ENCODE peak calls at places on chromosomes 6 and 20, in nine cellular contexts. A is fibroblast of lung; G is Calu3; P is GM13976; S is cardiac muscle cell; M is CD4-positive, alpha-beta T cell; D is lower lobe of right lung; K is colonic mucosa; V is MM.1S. Z is an unnamed sample.

GRCh38 chr6:30615958-30616810 is 859 bp downstream of the PPP1R10 start:
- DNase-seq in A (peak), G (peak), P (no peak), S (peak), M (peak), D (no peak), K (no peak), V (peak), Z (no peak)

GRCh38 chr6:137856138-137856898 is 10.7 kb upstream of the TNFAIP3 start:
- DNase-seq in A (no peak), G (no peak), P (no peak), S (no peak), M (no peak), D (no peak), K (no peak), V (no peak), Z (no peak)

GRCh38 chr20:44450279-44450937 is 25.3 kb upstream of the TTPAL start:
- DNase-seq in A (peak), G (no peak), P (no peak), S (no peak), M (no peak), D (no peak), K (no peak), V (no peak), Z (no peak)

GRCh38 chr6:17935188-17936149 is 52.0 kb downstream of the KIF13A start:
- DNase-seq in A (no peak), G (no peak), P (no peak), S (no peak), M (no peak), D (no peak), K (no peak), V (no peak), Z (no peak)

GRCh38 chr20:58870293-58871014 is 17.9 kb downstream of the GNAS start:
- DNase-seq in A (peak), G (peak), P (peak), S (peak), M (peak), D (peak), K (peak), V (peak), Z (no peak)

GRCh38 chr20:50142812-50143211 is 10.7 kb downstream of the PEDS1 start:
- DNase-seq in A (no peak), G (no peak), P (no peak), S (no peak), M (no peak), D (no peak), K (no peak), V (no peak), Z (no peak)

GRCh38 chr20:56348306-56348695 is 10.5 kb upstream of the FAM210B start:
- DNase-seq in A (no peak), G (peak), P (no peak), S (no peak), M (no peak), D (no peak), K (no peak), V (no peak), Z (no peak)

GRCh38 chr6:111764238-111765182 is 108.7 kb downstream of the FYN start:
- DNase-seq in A (no peak), G (no peak), P (peak), S (peak), M (no peak), D (no peak), K (no peak), V (no peak), Z (no peak)

GRCh38 chr20:16607364-16608264 is 34.4 kb upstream of the KIF16B start:
- DNase-seq in A (no peak), G (no peak), P (no peak), S (no peak), M (no peak), D (no peak), K (peak), V (no peak), Z (no peak)

GRCh38 chr6:15061176-15061575 is 184.7 kb upstream of the JARID2 start:
- DNase-seq in A (no peak), G (no peak), P (no peak), S (no peak), M (no peak), D (no peak), K (no peak), V (no peak), Z (no peak)

GRCh38 chr6:137218473-137218916 is 690 bp downstream of the IFNGR1 start:
- DNase-seq in A (peak), G (no peak), P (peak), S (peak), M (no peak), D (no peak), K (peak), V (peak), Z (no peak)

GRCh38 chr20:19233025-19233794 is 20.8 kb downstream of the SLC24A3 start:
- DNase-seq in A (no peak), G (no peak), P (no peak), S (no peak), M (no peak), D (no peak), K (peak), V (no peak), Z (no peak)

GRCh38 chr6:118770112-118770788 is 118.9 kb upstream of the CEP85L start:
- DNase-seq in A (no peak), G (no peak), P (no peak), S (no peak), M (no peak), D (no peak), K (no peak), V (no peak), Z (no peak)

GRCh38 chr6:99613705-99614429 is 7.2 kb downstream of the PRDM13 start:
- DNase-seq in A (no peak), G (peak), P (peak), S (peak), M (no peak), D (peak), K (no peak), V (peak), Z (no peak)

GRCh38 chr20:60453847-60454246 is 495.6 kb downstream of the CDH26 start:
- DNase-seq in A (no peak), G (no peak), P (no peak), S (peak), M (no peak), D (no peak), K (no peak), V (no peak), Z (no peak)

GRCh38 chr20:19826179-19826914 is 68.3 kb downstream of the RIN2 start:
- DNase-seq in A (no peak), G (no peak), P (no peak), S (no peak), M (no peak), D (no peak), K (peak), V (no peak), Z (no peak)

GRCh38 chr6:155247618-155248017 is 16.2 kb upstream of the CLDN20 start:
- DNase-seq in A (peak), G (no peak), P (no peak), S (no peak), M (no peak), D (no peak), K (no peak), V (no peak), Z (peak)

GRCh38 chr20:18742841-18743240 is 70.7 kb upstream of the SCP2D1 start:
- DNase-seq in A (no peak), G (no peak), P (no peak), S (no peak), M (no peak), D (no peak), K (no peak), V (no peak), Z (no peak)

GRCh38 chr6:5905431-5906339 is 101.0 kb downstream of the NRN1 start:
- DNase-seq in A (peak), G (no peak), P (no peak), S (no peak), M (no peak), D (peak), K (peak), V (no peak), Z (peak)

GRCh38 chr6:148887181-148887580 is 140.4 kb downstream of the UST start:
- DNase-seq in A (peak), G (no peak), P (no peak), S (no peak), M (no peak), D (no peak), K (no peak), V (no peak), Z (no peak)

GRCh38 chr6:143060806-143061596 is at the start of gene AIG1:
- DNase-seq in A (no peak), G (peak), P (no peak), S (no peak), M (peak), D (no peak), K (peak), V (no peak), Z (peak)

GRCh38 chr6:21847712-21848111 is 254.2 kb downstream of the SOX4 start:
- DNase-seq in A (no peak), G (no peak), P (no peak), S (peak), M (no peak), D (no peak), K (no peak), V (no peak), Z (no peak)

GRCh38 chr6:5671162-5671561 is 335.6 kb downstream of the NRN1 start:
- DNase-seq in A (peak), G (no peak), P (peak), S (no peak), M (no peak), D (peak), K (no peak), V (no peak), Z (no peak)

GRCh38 chr20:10074513-10074912 is 39.7 kb downstream of the ANKEF1 start:
- DNase-seq in A (peak), G (peak), P (no peak), S (no peak), M (no peak), D (no peak), K (no peak), V (no peak), Z (peak)

GRCh38 chr6:170424634-170425126 is 118.1 kb downstream of the FAM120B start:
- DNase-seq in A (no peak), G (no peak), P (no peak), S (no peak), M (no peak), D (no peak), K (no peak), V (no peak), Z (no peak)

GRCh38 chr20:6768228-6769185 is 1.0 kb downstream of the BMP2 start:
- DNase-seq in A (peak), G (peak), P (peak), S (peak), M (no peak), D (peak), K (peak), V (no peak), Z (no peak)

GRCh38 chr6:50030350-50030749 is 8.6 kb upstream of the DEFB110 start:
- DNase-seq in A (no peak), G (no peak), P (no peak), S (no peak), M (no peak), D (peak), K (no peak), V (no peak), Z (no peak)

GRCh38 chr6:110287462-110288341 is 70.4 kb downstream of the METTL24 start:
- DNase-seq in A (no peak), G (no peak), P (no peak), S (no peak), M (no peak), D (no peak), K (peak), V (no peak), Z (no peak)

GRCh38 chr6:123636282-123636681 is 468 bp downstream of the TRDN start:
- DNase-seq in A (no peak), G (no peak), P (no peak), S (peak), M (no peak), D (no peak), K (no peak), V (no peak), Z (no peak)

GRCh38 chr20:62860924-62861691 is 514 bp downstream of the TCFL5 start:
- DNase-seq in A (no peak), G (peak), P (no peak), S (peak), M (peak), D (no peak), K (no peak), V (no peak), Z (no peak)

GRCh38 chr6:17015144-17015543 is 86.7 kb upstream of the STMND1 start:
- DNase-seq in A (peak), G (no peak), P (no peak), S (no peak), M (no peak), D (no peak), K (no peak), V (peak), Z (no peak)

GRCh38 chr6:30198166-30199084 is 14.8 kb downstream of the TRIM26 start:
- DNase-seq in A (no peak), G (no peak), P (no peak), S (no peak), M (no peak), D (no peak), K (no peak), V (no peak), Z (no peak)

GRCh38 chr6:155530219-155530834 is 74.7 kb upstream of the NOX3 start:
- DNase-seq in A (peak), G (peak), P (peak), S (peak), M (no peak), D (no peak), K (no peak), V (peak), Z (no peak)

GRCh38 chr6:26022166-26022510 is 59.5 kb downstream of the TRIM38 start:
- DNase-seq in A (peak), G (peak), P (peak), S (peak), M (peak), D (no peak), K (peak), V (peak), Z (no peak)

GRCh38 chr6:26019261-26019845 is 56.8 kb downstream of the TRIM38 start:
- DNase-seq in A (no peak), G (no peak), P (no peak), S (no peak), M (no peak), D (no peak), K (no peak), V (no peak), Z (no peak)

GRCh38 chr6:26021350-26022165 is 59.0 kb downstream of the TRIM38 start:
- DNase-seq in A (peak), G (peak), P (peak), S (peak), M (peak), D (peak), K (peak), V (peak), Z (peak)

GRCh38 chr6:26020983-26021349 is 58.4 kb downstream of the TRIM38 start:
- DNase-seq in A (peak), G (peak), P (no peak), S (peak), M (peak), D (peak), K (peak), V (no peak), Z (no peak)

GRCh38 chr6:26020291-26020982 is 57.8 kb downstream of the TRIM38 start:
- DNase-seq in A (peak), G (peak), P (peak), S (peak), M (peak), D (peak), K (peak), V (peak), Z (peak)
- TF ChIP-seq CTCF in A (no peak), G (no peak), P (no peak), S (no peak), M (no peak), D (no peak), K (no peak), V (no peak), Z (no peak)

DNA sequence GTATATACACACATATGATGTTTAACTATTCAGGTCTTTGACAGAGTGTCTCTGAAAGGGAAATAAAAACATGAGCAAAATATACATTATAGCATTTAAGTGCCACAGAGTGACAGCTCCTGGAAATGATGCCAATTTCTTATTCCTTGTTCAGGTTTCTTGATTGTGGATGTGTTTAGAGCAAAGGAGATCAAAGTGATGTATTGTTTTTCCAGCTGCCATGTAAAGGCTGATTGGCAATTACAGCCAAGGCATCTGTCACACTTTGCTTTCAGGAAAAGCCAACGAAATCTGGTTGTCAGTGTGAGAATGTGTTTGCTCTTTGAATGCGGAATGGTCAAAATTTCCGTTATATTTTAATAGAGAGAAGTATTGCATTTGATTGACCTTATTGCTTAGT is 347.8 kb upstream of the FLRT3 start:
- DNase-seq in A (no peak), G (no peak), P (no peak), S (no peak), M (no peak), D (no peak), K (no peak), V (no peak), Z (no peak)
- TF ChIP-seq CTCF in A (no peak), G (no peak), P (no peak), S (no peak), M (no peak), D (no peak), K (no peak), V (no peak), Z (no peak)

GRCh38 chr20:4949833-4950178 is 51.5 kb downstream of the SLC23A2 start:
- DNase-seq in A (peak), G (no peak), P (peak), S (peak), M (no peak), D (no peak), K (peak), V (peak), Z (no peak)
- TF ChIP-seq CTCF in A (peak), G (no peak), P (peak), S (peak), M (peak), D (peak), K (peak), V (peak), Z (peak)

DNA sequence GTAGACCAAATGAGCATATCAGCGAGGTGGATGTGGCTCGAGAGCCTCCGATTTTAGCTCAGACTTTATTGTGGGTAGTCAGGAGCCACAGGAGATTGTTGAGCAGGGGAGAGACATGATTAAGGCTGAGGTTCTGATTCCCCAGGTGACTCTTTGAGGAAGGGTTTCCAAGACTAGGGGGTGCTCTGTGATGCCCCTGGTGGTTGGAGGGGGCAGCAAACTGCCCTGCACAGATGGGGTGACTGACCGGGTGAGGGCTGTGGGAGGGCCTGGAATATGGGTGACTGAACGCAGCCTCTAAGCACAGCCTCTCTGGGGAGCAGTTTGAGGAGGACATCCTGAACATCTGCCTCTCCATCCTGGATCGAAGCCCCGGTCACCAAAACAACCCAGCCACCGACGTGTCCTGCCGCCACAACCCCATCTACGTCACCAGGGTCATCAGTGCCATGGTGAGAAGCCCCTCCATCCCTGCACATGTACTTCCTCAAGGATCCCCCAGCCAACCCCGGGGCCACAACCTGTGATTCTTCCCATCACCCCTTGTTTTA is 17.0 kb downstream of the TGM6 start:
- DNase-seq in A (no peak), G (no peak), P (no peak), S (no peak), M (no peak), D (no peak), K (no peak), V (no peak), Z (no peak)
- TF ChIP-seq CTCF in A (no peak), G (no peak), P (no peak), S (no peak), M (no peak), D (no peak), K (no peak), V (peak), Z (no peak)

DNA sequence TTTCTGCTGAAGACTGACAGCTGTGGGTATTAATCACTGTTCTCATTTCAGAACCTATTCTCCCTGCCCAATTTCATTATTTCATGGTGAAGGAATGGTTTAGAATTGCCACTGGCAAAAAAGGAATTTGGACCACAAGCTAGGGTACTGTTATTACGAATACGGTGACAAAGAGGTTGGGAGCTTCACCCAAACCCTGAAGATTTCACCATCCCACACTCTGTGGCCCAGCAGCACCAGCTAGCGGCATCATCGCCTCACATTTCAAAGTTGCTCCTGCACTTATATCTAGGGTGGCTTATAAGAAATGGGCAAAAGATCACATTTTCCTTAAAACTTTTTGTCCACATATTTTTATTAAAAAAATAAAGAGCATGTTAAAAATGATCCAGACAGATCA is 236.1 kb downstream of the SYNDIG1 start:
- DNase-seq in A (no peak), G (no peak), P (no peak), S (no peak), M (no peak), D (no peak), K (no peak), V (no peak), Z (no peak)
- TF ChIP-seq CTCF in A (no peak), G (no peak), P (no peak), S (no peak), M (no peak), D (no peak), K (no peak), V (no peak), Z (no peak)

GRCh38 chr6:134454794-134455193 is 136.9 kb upstream of the SGK1 start:
- DNase-seq in A (no peak), G (no peak), P (no peak), S (no peak), M (no peak), D (no peak), K (no peak), V (no peak), Z (no peak)
- TF ChIP-seq CTCF in A (no peak), G (no peak), P (no peak), S (no peak), M (no peak), D (no peak), K (no peak), V (no peak), Z (no peak)

DNA sequence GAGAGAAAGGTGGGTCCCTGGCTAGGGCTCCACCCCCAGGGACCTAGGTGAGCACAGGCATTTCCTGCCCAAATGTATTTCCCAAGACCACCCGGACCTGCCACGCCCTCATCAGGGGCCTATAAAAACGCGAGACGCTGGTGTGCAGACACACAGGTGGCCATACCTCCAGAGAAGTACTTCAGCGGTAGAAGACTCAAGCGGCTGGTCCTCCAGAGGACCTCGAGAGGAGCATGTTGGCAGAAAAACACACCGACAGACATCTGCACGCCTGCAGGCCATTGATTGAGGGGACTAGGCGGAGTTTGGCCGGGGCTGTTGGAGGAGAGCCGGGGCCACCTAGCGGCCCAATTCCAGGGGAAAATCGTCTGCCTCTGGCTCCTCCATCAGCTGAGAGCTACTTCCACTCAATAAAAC is 695.8 kb upstream of the MMS22L start:
- DNase-seq in A (no peak), G (no peak), P (no peak), S (no peak), M (peak), D (no peak), K (no peak), V (no peak), Z (no peak)
- TF ChIP-seq CTCF in A (no peak), G (no peak), P (no peak), S (no peak), M (no peak), D (no peak), K (no peak), V (no peak), Z (no peak)